ENCODE peak calls at places on chromosome 20, in five cellular contexts. X is HEK293T, R is LHCN-M2, L is GM10248, Z is fibroblast of mammary gland. S is an unnamed sample.

GRCh38 chr20:49669601-49670189 is 44.0 kb downstream of the B4GALT5 start:
- DNase-seq in R (peak), Z (no peak), L (peak), X (no peak), S (no peak)

GRCh38 chr20:2750343-2751251 is 49.8 kb downstream of the CPXM1 start:
- DNase-seq in X (no peak), L (no peak), R (peak), Z (peak), S (no peak)

GRCh38 chr20:48850257-48850656 is 22.5 kb upstream of the PREX1 start:
- DNase-seq in R (no peak), L (no peak), Z (no peak), X (no peak), S (no peak)

GRCh38 chr20:52331655-52332054 is 140.1 kb upstream of the ZFP64 start:
- DNase-seq in L (no peak), R (no peak), Z (no peak), X (no peak), S (no peak)

GRCh38 chr20:63070771-63071540 is 64.2 kb upstream of the BHLHE23 start:
- DNase-seq in R (no peak), Z (no peak), L (no peak), X (no peak), S (peak)

GRCh38 chr20:37518606-37519507 is 2.2 kb upstream of the NNAT start:
- DNase-seq in L (no peak), X (no peak), R (peak), Z (no peak), S (no peak)

GRCh38 chr20:57342829-57343228 is 8.2 kb upstream of the RAE1 start:
- DNase-seq in R (no peak), X (no peak), L (no peak), Z (peak), S (no peak)

GRCh38 chr20:18639501-18639979 is 51.7 kb downstream of the DTD1 start:
- DNase-seq in R (peak), X (no peak), L (no peak), Z (no peak), S (no peak)

GRCh38 chr20:36887779-36888133 is 11.8 kb downstream of the TLDC2 start:
- DNase-seq in X (no peak), L (no peak), R (no peak), Z (peak), S (peak)

GRCh38 chr20:54194724-54195438 is 13.0 kb upstream of the PFDN4 start:
- DNase-seq in L (no peak), X (no peak), Z (peak), R (peak), S (no peak)

GRCh38 chr20:63518946-63519764 is 1.4 kb upstream of the PPDPF start:
- DNase-seq in Z (no peak), R (no peak), X (no peak), L (no peak), S (no peak)

GRCh38 chr20:760751-761417 is 7.4 kb downstream of the SLC52A3 start:
- DNase-seq in Z (peak), R (no peak), X (peak), L (peak), S (peak)

GRCh38 chr20:23257848-23258746 is 92.5 kb upstream of the NXT1 start:
- DNase-seq in R (peak), X (no peak), Z (peak), L (no peak), S (no peak)

GRCh38 chr20:48619126-48620101 is 208.4 kb downstream of the PREX1 start:
- DNase-seq in R (no peak), Z (no peak), X (no peak), L (no peak), S (peak)

GRCh38 chr20:44073011-44073674 is 113.8 kb downstream of the JPH2 start:
- DNase-seq in L (no peak), X (no peak), R (no peak), Z (no peak), S (no peak)

GRCh38 chr20:23147964-23148720 is 62.0 kb upstream of the CD93 start:
- DNase-seq in X (no peak), L (peak), Z (peak), R (peak), S (peak)

GRCh38 chr20:5557123-5557522 is 193.1 kb upstream of the SHLD1 start:
- DNase-seq in L (peak), X (peak), Z (peak), R (peak), S (peak)

GRCh38 chr20:35151739-35152138 is 4.6 kb upstream of the EDEM2 start:
- DNase-seq in Z (peak), L (no peak), X (no peak), R (no peak), S (no peak)

GRCh38 chr20:12171927-12172581 is 254.4 kb downstream of the BTBD3 start:
- DNase-seq in R (no peak), L (no peak), Z (peak), X (no peak), S (no peak)